ENCODE peak calls at places on chromosomes 1 and 21, in five cellular contexts. X, H, G, A and V are unnamed samples. For H4K20me1, the result is how much of the 10 kb centered on the place peaks cover.

GRCh38 chr1:206430031-206430983 is 40.0 kb upstream of the IKBKE start:
- DNase-seq in X (peak), H (no peak), G (peak), A (peak), V (peak)

GRCh38 chr1:198231776-198232175 is 75.0 kb downstream of the NEK7 start:
- DNase-seq in X (no peak), H (no peak), G (no peak), A (no peak), V (no peak)

GRCh38 chr1:205294175-205294913 is 27.2 kb downstream of the NUAK2 start:
- DNase-seq in X (peak), H (peak), G (peak), A (peak), V (no peak)

GRCh38 chr1:43586136-43586726 is 55.5 kb downstream of the PTPRF start:
- DNase-seq in X (no peak), H (no peak), G (peak), A (no peak), V (no peak)

GRCh38 chr21:37365657-37366487 is 701 bp upstream of the DYRK1A start:
- DNase-seq in X (peak), H (peak), G (peak), A (peak), V (peak)

GRCh38 chr1:5747428-5748285 is 244.6 kb downstream of the NPHP4 start:
- DNase-seq in X (no peak), H (no peak), G (no peak), A (no peak), V (no peak)

GRCh38 chr1:154213274-154213673 is 7.1 kb upstream of the CFAP141 start:
- DNase-seq in X (no peak), H (no peak), G (peak), A (peak), V (no peak)

GRCh38 chr1:29669488-29669871 is 433.2 kb downstream of the PTPRU start:
- DNase-seq in X (no peak), H (no peak), G (no peak), A (no peak), V (no peak)

GRCh38 chr1:1959840-1960479 is 40.9 kb upstream of the TMEM52 start:
- DNase-seq in X (peak), H (peak), G (peak), A (peak), V (peak)

GRCh38 chr1:179776831-179777230 is 33.7 kb downstream of the FAM163A start:
- DNase-seq in X (no peak), H (no peak), G (peak), A (no peak), V (no peak)

GRCh38 chr1:13807213-13807612 is 107.2 kb downstream of the PRDM2 start:
- DNase-seq in X (peak), H (peak), G (no peak), A (peak), V (no peak)

GRCh38 chr21:39115659-39116235 is 67.5 kb downstream of the PSMG1 start:
- DNase-seq in X (no peak), H (peak), G (no peak), A (no peak), V (no peak)

GRCh38 chr1:214469290-214469689 is 82.1 kb downstream of the PTPN14 start:
- DNase-seq in X (no peak), H (no peak), G (no peak), A (no peak), V (no peak)

GRCh38 chr1:19273106-19273843 is 15.3 kb downstream of the AKR7A3 start:
- DNase-seq in X (no peak), H (no peak), G (no peak), A (no peak), V (no peak)

GRCh38 chr1:27299385-27300252 is 22.3 kb upstream of the TMEM222 start:
- DNase-seq in X (peak), H (peak), G (peak), A (peak), V (peak)

GRCh38 chr21:26881504-26882228 is 36.5 kb upstream of the ADAMTS1 start:
- DNase-seq in X (peak), H (no peak), G (no peak), A (peak), V (no peak)

GRCh38 chr21:42571391-42572150 is 57.9 kb downstream of the SLC37A1 start:
- DNase-seq in X (no peak), H (no peak), G (no peak), A (no peak), V (no peak)

GRCh38 chr1:6083801-6084467 is 38.2 kb downstream of the KCNAB2 start:
- DNase-seq in X (no peak), H (no peak), G (no peak), A (no peak), V (no peak)

GRCh38 chr1:212030936-212031528 is 4.3 kb downstream of the INTS7 start:
- DNase-seq in X (peak), H (peak), G (peak), A (peak), V (no peak)
- H4K20me1 ChIP-seq in X (under half), H (under half), G (under half), A (half or more), V (under half)

DNA sequence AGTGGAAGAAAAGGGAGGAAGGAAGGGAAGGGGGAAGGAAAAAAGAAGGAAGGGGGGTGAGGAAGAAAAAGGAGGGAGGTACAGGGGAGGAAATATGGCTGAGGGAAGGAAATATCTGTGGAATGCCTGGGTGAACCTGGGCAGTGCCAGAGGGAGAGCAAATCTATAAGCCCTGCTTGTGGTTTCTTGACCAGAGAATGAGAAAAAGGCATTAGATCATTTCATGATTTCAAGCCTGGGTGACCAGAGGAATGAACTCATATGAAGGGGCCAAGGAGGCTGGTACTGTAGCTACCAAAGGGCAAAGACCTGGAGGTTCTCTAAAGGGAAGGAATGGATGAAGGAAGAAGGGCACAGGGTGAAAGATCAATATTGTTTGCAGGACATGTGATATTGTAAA is 31.4 kb downstream of the GNG12 start:
- DNase-seq in X (no peak), H (no peak), G (no peak), A (no peak), V (peak)
- H4K20me1 ChIP-seq in X (under half), H (under half), G (under half), A (under half), V (under half)

GRCh38 chr1:177392336-177392735 is 221.6 kb downstream of the BRINP2 start:
- DNase-seq in X (no peak), H (no peak), G (peak), A (peak), V (no peak)
- H4K20me1 ChIP-seq in X (under half), H (under half), G (under half), A (under half), V (under half)

DNA sequence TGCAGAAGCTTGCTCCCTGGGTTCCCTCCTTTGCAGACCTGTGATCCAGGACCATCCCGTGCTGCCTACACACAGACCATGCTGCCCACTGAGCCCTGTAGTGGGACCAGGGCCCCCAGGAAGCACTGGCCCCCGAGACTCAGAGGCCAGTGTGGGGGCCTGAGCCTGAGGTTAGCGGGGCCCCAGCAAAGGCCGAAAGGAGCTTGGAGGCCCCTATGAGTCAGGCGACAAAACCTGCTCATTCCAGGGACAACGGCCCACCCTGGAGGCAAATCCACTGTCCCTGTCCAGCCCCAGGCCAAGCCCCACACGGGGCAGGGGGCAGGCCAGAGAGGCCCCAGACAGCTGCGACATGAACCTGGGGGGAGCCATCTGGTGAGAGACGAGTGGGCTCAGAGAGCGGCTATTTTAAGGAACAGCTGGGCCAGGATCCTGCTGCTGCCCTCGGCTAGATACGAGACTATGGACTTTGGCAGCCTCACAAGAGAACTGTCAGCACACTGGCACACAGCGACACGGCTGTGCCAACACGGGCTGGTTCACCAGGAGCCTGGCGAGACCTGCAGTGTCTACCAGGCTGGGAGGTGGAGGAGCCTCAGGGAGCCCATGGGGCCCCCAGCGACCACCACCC is 74.7 kb downstream of the ARHGEF16 start:
- DNase-seq in X (no peak), H (no peak), G (no peak), A (peak), V (no peak)
- H4K20me1 ChIP-seq in X (under half), H (under half), G (under half), A (under half), V (under half)

DNA sequence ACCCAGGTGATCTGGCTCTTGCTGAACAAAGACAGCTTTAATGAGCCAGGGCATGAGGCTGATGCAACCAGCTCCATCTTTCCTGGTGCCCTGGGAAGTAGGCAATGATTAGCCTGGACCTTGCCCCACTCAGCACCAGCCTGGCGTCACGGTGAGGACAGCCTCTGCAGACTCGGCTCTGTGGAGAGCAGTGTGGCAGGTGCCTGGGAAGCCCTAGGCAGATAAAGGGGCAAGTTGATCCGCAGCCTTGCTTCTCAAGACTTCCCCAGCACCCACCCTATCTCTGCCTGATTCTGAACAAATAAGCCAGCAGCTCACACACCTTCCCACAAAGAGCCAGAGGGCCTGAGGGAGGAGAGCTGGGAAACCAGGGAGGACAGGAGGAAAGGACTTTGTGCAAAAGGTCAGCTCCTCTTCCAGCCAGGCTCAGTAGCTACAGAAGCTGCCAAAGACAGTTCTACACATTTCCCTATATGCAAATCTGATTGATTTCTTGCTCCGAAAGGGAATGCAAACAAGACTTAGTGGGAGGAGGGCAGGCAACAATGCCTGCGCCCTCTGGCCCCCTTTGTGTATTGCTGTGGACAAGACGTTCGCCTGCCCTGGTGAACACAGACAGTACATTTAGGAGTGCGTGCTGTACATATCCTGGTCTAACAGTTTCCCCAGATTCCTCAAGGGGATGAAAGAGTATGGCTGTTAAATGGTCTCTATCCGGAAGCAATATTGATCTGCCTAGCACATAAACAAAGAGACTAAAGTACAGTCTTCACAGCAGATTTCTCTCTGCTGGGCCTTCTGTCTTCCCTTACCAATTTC is 63.8 kb downstream of the BCAR3 start:
- DNase-seq in X (no peak), H (peak), G (no peak), A (no peak), V (peak)
- H4K20me1 ChIP-seq in X (under half), H (under half), G (under half), A (half or more), V (half or more)